ENCODE peak calls at places on chromosomes 1 and 21, in eight cellular contexts. One of them, this sample, is unnamed.

GRCh38 chr21:35664683-35665082 is 395.6 kb downstream of the SETD4 start:
- DNase-seq in spleen: no peak
- DNase-seq in GM23248: peak; percentile 20
- DNase-seq in tibial artery: no peak
- DNase-seq in right cardiac atrium: no peak
- DNase-seq in hypothalamus: no peak
- DNase-seq in activated naive CD4-positive, alpha-beta T cell: no peak
- DNase-seq in AG10803: no peak
- DNase-seq in this sample: no peak

GRCh38 chr1:83511327-83511726 is 487.6 kb downstream of the TTLL7 start:
- DNase-seq in spleen: no peak
- DNase-seq in activated naive CD4-positive, alpha-beta T cell: no peak
- DNase-seq in tibial artery: no peak
- DNase-seq in AG10803: no peak
- DNase-seq in hypothalamus: no peak
- DNase-seq in right cardiac atrium: no peak
- DNase-seq in GM23248: peak; percentile 5
- DNase-seq in this sample: no peak

GRCh38 chr1:106944721-106945120 is 111.8 kb upstream of the PRMT6 start:
- DNase-seq in right cardiac atrium: no peak
- DNase-seq in hypothalamus: no peak
- DNase-seq in GM23248: no peak
- DNase-seq in AG10803: no peak
- DNase-seq in tibial artery: no peak
- DNase-seq in activated naive CD4-positive, alpha-beta T cell: no peak
- DNase-seq in spleen: no peak
- DNase-seq in this sample: no peak

GRCh38 chr1:175841613-175842234 is 98.3 kb upstream of the TNR start:
- DNase-seq in tibial artery: no peak
- DNase-seq in AG10803: no peak
- DNase-seq in right cardiac atrium: no peak
- DNase-seq in hypothalamus: no peak
- DNase-seq in spleen: no peak
- DNase-seq in GM23248: no peak
- DNase-seq in activated naive CD4-positive, alpha-beta T cell: no peak
- DNase-seq in this sample: no peak

GRCh38 chr1:205259998-205260397 is 32.3 kb downstream of the TMCC2 start:
- DNase-seq in GM23248: no peak
- DNase-seq in tibial artery: no peak
- DNase-seq in spleen: no peak
- DNase-seq in AG10803: no peak
- DNase-seq in hypothalamus: no peak
- DNase-seq in activated naive CD4-positive, alpha-beta T cell: no peak
- DNase-seq in right cardiac atrium: no peak
- DNase-seq in this sample: no peak

GRCh38 chr1:150875197-150876110 is 945 bp downstream of the ARNT start:
- DNase-seq in activated naive CD4-positive, alpha-beta T cell: no peak
- DNase-seq in AG10803: no peak
- DNase-seq in GM23248: peak; percentile 37
- DNase-seq in hypothalamus: no peak
- DNase-seq in right cardiac atrium: no peak
- DNase-seq in tibial artery: peak; percentile 28
- DNase-seq in spleen: no peak
- DNase-seq in this sample: no peak

GRCh38 chr1:53127546-53127945 is 14.9 kb downstream of the SLC1A7 start:
- DNase-seq in hypothalamus: no peak
- DNase-seq in tibial artery: no peak
- DNase-seq in GM23248: peak; percentile 36
- DNase-seq in AG10803: peak; percentile 44
- DNase-seq in activated naive CD4-positive, alpha-beta T cell: no peak
- DNase-seq in right cardiac atrium: no peak
- DNase-seq in spleen: no peak
- DNase-seq in this sample: peak; percentile 35

GRCh38 chr1:54131419-54131818 is 21.4 kb downstream of the CDCP2 start:
- DNase-seq in spleen: no peak
- DNase-seq in GM23248: no peak
- DNase-seq in right cardiac atrium: no peak
- DNase-seq in activated naive CD4-positive, alpha-beta T cell: no peak
- DNase-seq in hypothalamus: no peak
- DNase-seq in AG10803: no peak
- DNase-seq in tibial artery: no peak
- DNase-seq in this sample: no peak

GRCh38 chr1:14881775-14882672 is 271.5 kb upstream of the TMEM51 start:
- DNase-seq in activated naive CD4-positive, alpha-beta T cell: no peak
- DNase-seq in GM23248: peak; percentile 22
- DNase-seq in right cardiac atrium: no peak
- DNase-seq in hypothalamus: no peak
- DNase-seq in AG10803: no peak
- DNase-seq in spleen: no peak
- DNase-seq in tibial artery: no peak
- DNase-seq in this sample: no peak

GRCh38 chr1:87462894-87463293 is 134.2 kb downstream of the LMO4 start:
- DNase-seq in tibial artery: no peak
- DNase-seq in activated naive CD4-positive, alpha-beta T cell: no peak
- DNase-seq in hypothalamus: no peak
- DNase-seq in right cardiac atrium: no peak
- DNase-seq in GM23248: no peak
- DNase-seq in AG10803: no peak
- DNase-seq in spleen: no peak
- DNase-seq in this sample: no peak

GRCh38 chr1:232066521-232066920 is 439.9 kb downstream of the DISC1 start:
- DNase-seq in right cardiac atrium: no peak
- DNase-seq in AG10803: no peak
- DNase-seq in activated naive CD4-positive, alpha-beta T cell: no peak
- DNase-seq in tibial artery: no peak
- DNase-seq in hypothalamus: no peak
- DNase-seq in GM23248: no peak
- DNase-seq in spleen: no peak
- DNase-seq in this sample: no peak

GRCh38 chr1:34929497-34929852 is at the start of gene DLGAP3:
- DNase-seq in tibial artery: no peak
- DNase-seq in activated naive CD4-positive, alpha-beta T cell: no peak
- DNase-seq in AG10803: no peak
- DNase-seq in right cardiac atrium: no peak
- DNase-seq in hypothalamus: peak; percentile 11
- DNase-seq in GM23248: no peak
- DNase-seq in spleen: no peak
- DNase-seq in this sample: no peak

GRCh38 chr1:117899801-117900200 is 29.6 kb downstream of the GDAP2 start:
- DNase-seq in hypothalamus: no peak
- DNase-seq in tibial artery: no peak
- DNase-seq in spleen: no peak
- DNase-seq in GM23248: no peak
- DNase-seq in right cardiac atrium: no peak
- DNase-seq in AG10803: no peak
- DNase-seq in activated naive CD4-positive, alpha-beta T cell: no peak
- DNase-seq in this sample: no peak

GRCh38 chr1:213281610-213282316 is 230.7 kb downstream of the RPS6KC1 start:
- DNase-seq in tibial artery: no peak
- DNase-seq in AG10803: no peak
- DNase-seq in GM23248: no peak
- DNase-seq in right cardiac atrium: no peak
- DNase-seq in hypothalamus: peak; percentile 4
- DNase-seq in activated naive CD4-positive, alpha-beta T cell: no peak
- DNase-seq in spleen: no peak
- DNase-seq in this sample: no peak

GRCh38 chr1:87329756-87330200 is 1.1 kb downstream of the LMO4 start:
- DNase-seq in right cardiac atrium: no peak
- DNase-seq in activated naive CD4-positive, alpha-beta T cell: no peak
- DNase-seq in tibial artery: no peak
- DNase-seq in spleen: no peak
- DNase-seq in GM23248: peak; percentile 56
- DNase-seq in AG10803: no peak
- DNase-seq in hypothalamus: no peak
- DNase-seq in this sample: no peak

GRCh38 chr1:204390731-204391466 is 20.7 kb downstream of the PPP1R15B start:
- DNase-seq in right cardiac atrium: no peak
- DNase-seq in AG10803: peak; percentile 50
- DNase-seq in GM23248: no peak
- DNase-seq in spleen: no peak
- DNase-seq in hypothalamus: no peak
- DNase-seq in tibial artery: no peak
- DNase-seq in activated naive CD4-positive, alpha-beta T cell: no peak
- DNase-seq in this sample: no peak

GRCh38 chr1:156912310-156912709 is 8.1 kb upstream of the LRRC71 start:
- DNase-seq in spleen: no peak
- DNase-seq in activated naive CD4-positive, alpha-beta T cell: no peak
- DNase-seq in GM23248: no peak
- DNase-seq in tibial artery: no peak
- DNase-seq in right cardiac atrium: no peak
- DNase-seq in AG10803: no peak
- DNase-seq in hypothalamus: no peak
- DNase-seq in this sample: no peak

GRCh38 chr1:19003371-19004290 is 47.2 kb upstream of the IFFO2 start:
- DNase-seq in right cardiac atrium: no peak
- DNase-seq in hypothalamus: no peak
- DNase-seq in activated naive CD4-positive, alpha-beta T cell: no peak
- DNase-seq in AG10803: no peak
- DNase-seq in GM23248: peak; percentile 34
- DNase-seq in tibial artery: no peak
- DNase-seq in spleen: no peak
- DNase-seq in this sample: no peak

GRCh38 chr1:59249738-59250137 is 47.2 kb upstream of the FGGY start:
- DNase-seq in spleen: no peak
- DNase-seq in right cardiac atrium: no peak
- DNase-seq in activated naive CD4-positive, alpha-beta T cell: no peak
- DNase-seq in tibial artery: peak; percentile 24
- DNase-seq in AG10803: no peak
- DNase-seq in GM23248: no peak
- DNase-seq in hypothalamus: peak; percentile 10
- DNase-seq in this sample: no peak

GRCh38 chr1:192263436-192263835 is 53.4 kb upstream of the RGS21 start:
- DNase-seq in spleen: no peak
- DNase-seq in activated naive CD4-positive, alpha-beta T cell: no peak
- DNase-seq in GM23248: peak; percentile 33
- DNase-seq in right cardiac atrium: no peak
- DNase-seq in hypothalamus: no peak
- DNase-seq in AG10803: peak; percentile 3
- DNase-seq in tibial artery: no peak
- DNase-seq in this sample: no peak

GRCh38 chr1:45767035-45767434 is 16.6 kb upstream of the IPP start:
- DNase-seq in right cardiac atrium: no peak
- DNase-seq in spleen: no peak
- DNase-seq in tibial artery: no peak
- DNase-seq in activated naive CD4-positive, alpha-beta T cell: no peak
- DNase-seq in GM23248: peak; percentile 60
- DNase-seq in AG10803: peak; percentile 67
- DNase-seq in hypothalamus: no peak
- DNase-seq in this sample: no peak

GRCh38 chr1:39816431-39817090 is 27.9 kb upstream of the BMP8B start:
- DNase-seq in spleen: peak; percentile 86
- DNase-seq in AG10803: peak; percentile 79
- DNase-seq in tibial artery: peak; percentile 71
- DNase-seq in activated naive CD4-positive, alpha-beta T cell: peak; percentile 53
- DNase-seq in right cardiac atrium: peak; percentile 86
- DNase-seq in GM23248: peak; percentile 92
- DNase-seq in hypothalamus: peak; percentile 64
- DNase-seq in this sample: peak; percentile 94

GRCh38 chr1:116852910-116853309 is 56.8 kb upstream of the PTGFRN start:
- DNase-seq in GM23248: peak; percentile 71
- DNase-seq in tibial artery: no peak
- DNase-seq in spleen: no peak
- DNase-seq in activated naive CD4-positive, alpha-beta T cell: no peak
- DNase-seq in right cardiac atrium: no peak
- DNase-seq in AG10803: peak; percentile 44
- DNase-seq in hypothalamus: no peak
- DNase-seq in this sample: no peak